ENCODE peak calls at places on chromosomes 12 and 14, in seven cellular contexts. I, F, U, G, T, R and L are unnamed samples.

GRCh38 chr12:128813883-128814282 is 9.9 kb downstream of the SLC15A4 start:
- DNase-seq in T (no peak), R (no peak), U (peak; percentile 63), F (no peak), I (no peak), G (no peak), L (no peak)

GRCh38 chr12:108349245-108349644 is 10.1 kb upstream of the CMKLR1 start:
- DNase-seq in I (no peak), R (no peak), F (no peak), T (no peak), G (no peak), U (peak; percentile 77), L (no peak)

GRCh38 chr12:53097564-53098353 is at the start of gene IGFBP6:
- DNase-seq in G (peak; percentile 63), R (no peak), U (peak; percentile 90), I (peak; percentile 55), F (peak; percentile 80), T (peak; percentile 71), L (no peak)

GRCh38 chr14:58104808-58105207 is 47.2 kb downstream of the ARMH4 start:
- DNase-seq in G (peak; percentile 100), T (no peak), F (no peak), U (peak; percentile 84), R (no peak), I (peak; percentile 67), L (no peak)

GRCh38 chr12:57116580-57117281 is 5.6 kb upstream of the STAT6 start:
- DNase-seq in T (no peak), R (no peak), U (no peak), F (no peak), I (no peak), G (no peak), L (no peak)

GRCh38 chr12:92094751-92095161 is 50.9 kb downstream of the BTG1 start:
- DNase-seq in R (no peak), T (no peak), U (peak; percentile 27), F (no peak), I (no peak), G (peak; percentile 77), L (no peak)

GRCh38 chr12:108194585-108194984 is 65.5 kb downstream of the WSCD2 start:
- DNase-seq in R (no peak), G (peak; percentile 3), T (no peak), I (no peak), U (no peak), F (no peak), L (no peak)

GRCh38 chr12:49959570-49960473 is 1.9 kb upstream of the AQP5 start:
- DNase-seq in G (peak; percentile 80), T (no peak), I (peak; percentile 58), U (no peak), R (peak; percentile 50), F (no peak), L (no peak)

GRCh38 chr14:78697341-78697740 is 527.2 kb downstream of the NRXN3 start:
- DNase-seq in T (peak; percentile 9), R (peak; percentile 3), F (no peak), I (peak; percentile 12), U (peak; percentile 62), G (peak; percentile 56), L (no peak)

GRCh38 chr14:76963366-76963765 is 65.1 kb downstream of the IRF2BPL start:
- DNase-seq in F (no peak), T (no peak), I (no peak), G (no peak), R (no peak), U (no peak), L (no peak)

GRCh38 chr12:54331461-54331860 is 6.5 kb downstream of the COPZ1 start:
- DNase-seq in G (no peak), F (no peak), I (no peak), R (no peak), T (no peak), U (no peak), L (no peak)

GRCh38 chr12:27618836-27619235 is 77.4 kb upstream of the REP15 start:
- DNase-seq in R (no peak), G (no peak), T (peak; percentile 60), F (no peak), I (no peak), U (no peak), L (no peak)

GRCh38 chr12:26116829-26117228 is 8.0 kb downstream of the BHLHE41 start:
- DNase-seq in I (peak; percentile 50), R (no peak), T (no peak), G (peak; percentile 48), F (no peak), U (peak; percentile 51), L (no peak)

DNA sequence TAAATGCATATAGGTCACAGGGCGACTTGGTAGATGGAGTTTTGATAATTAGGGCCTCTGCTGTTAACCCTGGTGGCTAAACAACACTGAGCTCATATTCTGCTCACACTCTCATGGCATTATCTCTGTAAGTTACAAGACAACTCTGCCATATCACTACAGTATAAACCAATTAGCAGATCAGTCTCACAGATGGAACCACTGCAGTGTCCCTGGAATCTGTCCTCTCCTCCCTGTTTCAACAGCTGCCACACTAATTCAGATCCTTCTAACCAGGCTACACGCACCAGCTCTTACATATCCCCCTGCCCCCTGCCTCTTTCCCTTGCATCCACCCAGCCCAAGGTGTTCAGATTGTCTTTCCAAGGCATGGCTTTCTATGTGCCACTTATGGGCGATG is 161.0 kb upstream of the RMST start:
- DNase-seq in R (no peak), F (no peak), T (no peak), G (no peak), U (no peak), I (no peak), L (no peak)
- H3K27ac ChIP-seq in R (no peak overlapping the region), F (no peak overlapping the region), T (no peak overlapping the region), G (no peak overlapping the region), U (no peak overlapping the region), I (no peak overlapping the region), L (no peak overlapping the region)

GRCh38 chr12:122187466-122187865 is 4.5 kb downstream of the LRRC43 start:
- DNase-seq in U (no peak), T (no peak), G (no peak), R (no peak), F (no peak), I (no peak), L (no peak)
- H3K4me1 ChIP-seq in U (no peaks in the 10 kb centered on the region), T (no peaks in the 10 kb centered on the region), G (no peaks in the 10 kb centered on the region), R (no peaks in the 10 kb centered on the region), F (peaks cover 4% of the 10 kb centered on the region), I (peaks cover 5% of the 10 kb centered on the region), L (peaks cover 3% of the 10 kb centered on the region)

GRCh38 chr12:25074954-25075353 is 120.0 kb downstream of the DNAI7 start:
- DNase-seq in U (no peak), I (no peak), F (no peak), T (no peak), G (no peak), R (no peak), L (no peak)
- TF ChIP-seq EZH2 in U (no peak), I (no peak), F (no peak), T (no peak), G (no peak), R (no peak), L (no peak)

DNA sequence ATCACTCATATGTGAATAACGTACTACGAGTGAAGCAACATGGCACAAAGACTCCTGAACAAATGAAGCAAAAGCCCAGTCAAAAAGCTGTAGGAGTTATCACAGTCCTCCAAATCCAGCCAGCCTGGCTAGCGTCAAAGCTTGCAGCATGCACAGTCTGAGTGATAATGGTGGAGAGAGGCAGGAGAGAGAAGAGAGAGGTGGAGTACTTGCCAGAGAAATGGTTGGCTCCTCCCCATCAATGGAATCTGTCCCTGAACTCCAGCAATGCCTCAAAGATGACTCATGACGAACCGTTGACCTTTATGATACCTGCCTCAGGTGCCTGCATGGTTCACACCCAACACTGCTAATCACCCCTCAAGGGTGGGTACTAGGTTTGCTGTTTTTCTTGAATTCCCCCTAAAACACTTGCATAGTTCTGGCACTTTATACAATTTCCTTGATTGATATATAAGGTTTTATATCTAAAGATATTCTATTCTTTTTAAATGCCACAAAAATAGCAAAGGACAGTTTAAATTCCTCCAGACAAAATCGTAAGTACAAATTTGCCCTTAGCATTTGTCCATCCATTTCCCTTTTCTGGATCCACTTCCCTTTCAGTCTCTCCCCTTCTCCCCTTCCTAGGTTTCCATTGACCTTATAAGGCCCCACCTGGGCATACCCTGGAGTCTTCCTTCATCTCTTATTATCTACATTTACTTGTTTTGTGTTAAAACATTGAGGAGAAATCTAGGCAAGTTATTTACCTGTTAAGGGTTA is 10.2 kb downstream of the ARHGDIB start:
- DNase-seq in I (peak; percentile 74), G (peak; percentile 74), F (no peak), R (peak; percentile 68), T (no peak), U (no peak), L (peak; percentile 48)
- H3K27ac ChIP-seq in I (peak overlapping the region; percentile 95), G (peak overlapping the region; percentile 55), F (no peak overlapping the region), R (no peak overlapping the region), T (no peak overlapping the region), U (peak overlapping the region; percentile 78), L (peak overlapping the region; percentile 70)

GRCh38 chr14:105013150-105013787 is 7.6 kb downstream of the CDCA4 start:
- DNase-seq in I (no peak), T (peak; percentile 51), R (no peak), G (no peak), F (no peak), U (peak; percentile 47), L (no peak)

GRCh38 chr14:105015242-105015641 is 5.6 kb downstream of the CDCA4 start:
- DNase-seq in T (no peak), G (no peak), U (no peak), R (no peak), I (no peak), F (no peak), L (no peak)

GRCh38 chr14:105015905-105016304 is 5.0 kb downstream of the CDCA4 start:
- DNase-seq in R (no peak), T (no peak), G (no peak), F (no peak), U (no peak), I (no peak), L (no peak)

GRCh38 chr14:105014032-105014431 is 6.9 kb downstream of the CDCA4 start:
- DNase-seq in F (no peak), G (no peak), T (no peak), R (no peak), U (no peak), I (no peak), L (no peak)

GRCh38 chr14:105014631-105015030 is 6.3 kb downstream of the CDCA4 start:
- DNase-seq in G (no peak), T (no peak), U (no peak), F (no peak), R (no peak), I (no peak), L (no peak)
- H3K4me1 ChIP-seq in G (peaks cover 46% of the 10 kb centered on the region), T (peaks cover 51% of the 10 kb centered on the region), U (peaks cover 4% of the 10 kb centered on the region), F (peaks cover 14% of the 10 kb centered on the region), R (peaks cover 18% of the 10 kb centered on the region), I (peaks cover 54% of the 10 kb centered on the region), L (peaks cover 62% of the 10 kb centered on the region)